ENCODE peak calls at places on chromosome 22, in eight cellular contexts. One of them, this sample, is unnamed.

GRCh38 chr22:26162961-26163360 is 6.3 kb upstream of the SEZ6L start:
- DNase-seq in endothelial cell: no peak
- DNase-seq in AG09309: no peak
- DNase-seq in WTC11: no peak
- DNase-seq in heart left ventricle: no peak
- DNase-seq in heart right ventricle: no peak
- DNase-seq in breast epithelium: no peak
- DNase-seq in A549: no peak
- DNase-seq in this sample: no peak

GRCh38 chr22:24994070-24994763 is 41.7 kb downstream of the KIAA1671 start:
- DNase-seq in WTC11: peak
- DNase-seq in endothelial cell: no peak
- DNase-seq in A549: no peak
- DNase-seq in breast epithelium: peak
- DNase-seq in heart right ventricle: no peak
- DNase-seq in AG09309: no peak
- DNase-seq in heart left ventricle: no peak
- DNase-seq in this sample: no peak

GRCh38 chr22:44127353-44127752 is 53.4 kb upstream of the PARVG start:
- DNase-seq in WTC11: no peak
- DNase-seq in AG09309: no peak
- DNase-seq in breast epithelium: no peak
- DNase-seq in endothelial cell: no peak
- DNase-seq in heart left ventricle: peak
- DNase-seq in heart right ventricle: peak
- DNase-seq in A549: no peak
- DNase-seq in this sample: no peak

GRCh38 chr22:32542332-32543019 is 67.9 kb downstream of the FBXO7 start:
- DNase-seq in WTC11: no peak
- DNase-seq in A549: no peak
- DNase-seq in endothelial cell: no peak
- DNase-seq in breast epithelium: no peak
- DNase-seq in heart right ventricle: peak
- DNase-seq in AG09309: no peak
- DNase-seq in heart left ventricle: peak
- DNase-seq in this sample: no peak

GRCh38 chr22:41001722-41002122 is 50.5 kb downstream of the RBX1 start:
- DNase-seq in heart right ventricle: no peak
- DNase-seq in endothelial cell: no peak
- DNase-seq in breast epithelium: no peak
- DNase-seq in WTC11: no peak
- DNase-seq in heart left ventricle: no peak
- DNase-seq in AG09309: peak
- DNase-seq in A549: no peak
- DNase-seq in this sample: no peak

GRCh38 chr22:46029036-46029435 is 52.1 kb upstream of the WNT7B start:
- DNase-seq in A549: no peak
- DNase-seq in heart left ventricle: no peak
- DNase-seq in breast epithelium: no peak
- DNase-seq in endothelial cell: no peak
- DNase-seq in heart right ventricle: no peak
- DNase-seq in WTC11: no peak
- DNase-seq in AG09309: no peak
- DNase-seq in this sample: no peak

GRCh38 chr22:26846645-26847044 is 189.3 kb downstream of the MIAT start:
- DNase-seq in A549: no peak
- DNase-seq in endothelial cell: no peak
- DNase-seq in heart left ventricle: no peak
- DNase-seq in WTC11: no peak
- DNase-seq in AG09309: no peak
- DNase-seq in breast epithelium: no peak
- DNase-seq in heart right ventricle: no peak
- DNase-seq in this sample: no peak

GRCh38 chr22:32204856-32205722 is at the start of gene RFPL2:
- DNase-seq in AG09309: no peak
- DNase-seq in A549: peak
- DNase-seq in WTC11: peak
- DNase-seq in heart right ventricle: no peak
- DNase-seq in breast epithelium: no peak
- DNase-seq in endothelial cell: peak
- DNase-seq in heart left ventricle: no peak
- DNase-seq in this sample: peak

GRCh38 chr22:40050258-40050657 is 55.5 kb downstream of the FAM83F start:
- DNase-seq in WTC11: no peak
- DNase-seq in A549: no peak
- DNase-seq in breast epithelium: no peak
- DNase-seq in heart right ventricle: no peak
- DNase-seq in heart left ventricle: no peak
- DNase-seq in endothelial cell: no peak
- DNase-seq in AG09309: no peak
- DNase-seq in this sample: no peak

GRCh38 chr22:23578306-23578705 is 1.8 kb downstream of the IGLL1 start:
- DNase-seq in breast epithelium: no peak
- DNase-seq in endothelial cell: no peak
- DNase-seq in WTC11: no peak
- DNase-seq in A549: no peak
- DNase-seq in heart right ventricle: no peak
- DNase-seq in heart left ventricle: peak
- DNase-seq in AG09309: no peak
- DNase-seq in this sample: no peak

GRCh38 chr22:29914165-29914564 is 31.2 kb downstream of the MTMR3 start:
- DNase-seq in WTC11: no peak
- DNase-seq in heart left ventricle: no peak
- DNase-seq in A549: no peak
- DNase-seq in AG09309: peak
- DNase-seq in endothelial cell: no peak
- DNase-seq in breast epithelium: no peak
- DNase-seq in heart right ventricle: no peak
- DNase-seq in this sample: no peak

GRCh38 chr22:44133161-44133560 is 47.6 kb upstream of the PARVG start:
- DNase-seq in breast epithelium: no peak
- DNase-seq in A549: no peak
- DNase-seq in AG09309: no peak
- DNase-seq in heart left ventricle: no peak
- DNase-seq in endothelial cell: no peak
- DNase-seq in heart right ventricle: no peak
- DNase-seq in WTC11: no peak
- DNase-seq in this sample: no peak

GRCh38 chr22:42072606-42073330 is 1.3 kb upstream of the PHETA2 start:
- DNase-seq in heart left ventricle: no peak
- DNase-seq in heart right ventricle: no peak
- DNase-seq in WTC11: no peak
- DNase-seq in A549: no peak
- DNase-seq in AG09309: no peak
- DNase-seq in endothelial cell: no peak
- DNase-seq in breast epithelium: no peak
- DNase-seq in this sample: no peak
- TF ChIP-seq CTCF in heart left ventricle: no peak
- TF ChIP-seq CTCF in heart right ventricle: no peak
- TF ChIP-seq CTCF in WTC11: no peak
- TF ChIP-seq CTCF in A549: no peak
- TF ChIP-seq CTCF in AG09309: peak
- TF ChIP-seq CTCF in endothelial cell: no peak
- TF ChIP-seq CTCF in breast epithelium: no peak
- TF ChIP-seq CTCF in this sample: no peak

DNA sequence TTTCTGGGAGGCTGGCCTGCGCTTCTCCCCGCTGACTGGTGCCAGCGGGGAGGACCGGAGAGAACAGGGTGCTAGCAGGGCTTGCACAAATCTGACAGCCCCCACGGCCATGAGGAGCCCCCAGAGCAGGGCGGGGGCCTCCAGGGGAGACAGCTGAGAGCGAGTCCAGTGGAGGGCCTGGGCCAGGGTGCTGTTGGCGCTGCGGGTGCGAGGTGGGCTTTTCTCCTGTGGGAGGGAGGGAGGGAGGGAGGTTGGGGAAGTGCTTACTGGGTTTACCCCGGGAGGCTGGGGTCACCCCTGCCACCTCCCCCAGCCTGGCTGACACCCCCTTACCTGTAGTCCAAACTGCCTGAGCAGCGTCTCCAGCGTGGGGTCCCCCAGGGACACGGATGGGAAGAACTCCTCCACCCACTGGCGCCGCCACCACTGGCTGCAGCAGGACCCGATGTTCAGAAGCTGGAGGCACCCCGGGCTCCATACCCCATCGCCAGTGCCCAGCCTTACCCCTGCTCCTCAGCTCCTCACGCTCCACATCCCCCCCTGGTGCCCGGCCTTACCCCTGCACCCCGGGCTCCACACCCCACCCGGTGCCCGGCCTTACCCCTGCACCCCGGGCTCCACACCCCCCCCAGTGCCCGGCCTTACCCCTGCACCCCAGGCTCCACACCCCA is 3.9 kb downstream of the LMF2 start:
- DNase-seq in breast epithelium: no peak
- DNase-seq in heart right ventricle: no peak
- DNase-seq in heart left ventricle: peak
- DNase-seq in AG09309: no peak
- DNase-seq in A549: no peak
- DNase-seq in WTC11: no peak
- DNase-seq in endothelial cell: no peak
- DNase-seq in this sample: no peak
- TF ChIP-seq CTCF in breast epithelium: no peak
- TF ChIP-seq CTCF in heart right ventricle: no peak
- TF ChIP-seq CTCF in heart left ventricle: no peak
- TF ChIP-seq CTCF in AG09309: peak
- TF ChIP-seq CTCF in A549: no peak
- TF ChIP-seq CTCF in WTC11: no peak
- TF ChIP-seq CTCF in endothelial cell: no peak
- TF ChIP-seq CTCF in this sample: no peak

GRCh38 chr22:17789379-17790200 is 15.3 kb upstream of the BID start:
- DNase-seq in endothelial cell: no peak
- DNase-seq in breast epithelium: no peak
- DNase-seq in heart right ventricle: no peak
- DNase-seq in WTC11: no peak
- DNase-seq in A549: no peak
- DNase-seq in heart left ventricle: no peak
- DNase-seq in AG09309: no peak
- DNase-seq in this sample: no peak

GRCh38 chr22:17791196-17791595 is 16.9 kb upstream of the BID start:
- DNase-seq in A549: no peak
- DNase-seq in heart left ventricle: no peak
- DNase-seq in AG09309: no peak
- DNase-seq in endothelial cell: no peak
- DNase-seq in breast epithelium: no peak
- DNase-seq in heart right ventricle: no peak
- DNase-seq in WTC11: no peak
- DNase-seq in this sample: no peak

GRCh38 chr22:17792854-17793434 is 18.7 kb upstream of the BID start:
- DNase-seq in heart right ventricle: no peak
- DNase-seq in WTC11: no peak
- DNase-seq in heart left ventricle: no peak
- DNase-seq in AG09309: no peak
- DNase-seq in breast epithelium: no peak
- DNase-seq in endothelial cell: no peak
- DNase-seq in A549: no peak
- DNase-seq in this sample: no peak

GRCh38 chr22:17794726-17795125 is 20.5 kb upstream of the BID start:
- DNase-seq in WTC11: no peak
- DNase-seq in heart left ventricle: no peak
- DNase-seq in endothelial cell: no peak
- DNase-seq in breast epithelium: no peak
- DNase-seq in A549: no peak
- DNase-seq in AG09309: no peak
- DNase-seq in heart right ventricle: no peak
- DNase-seq in this sample: no peak

DNA sequence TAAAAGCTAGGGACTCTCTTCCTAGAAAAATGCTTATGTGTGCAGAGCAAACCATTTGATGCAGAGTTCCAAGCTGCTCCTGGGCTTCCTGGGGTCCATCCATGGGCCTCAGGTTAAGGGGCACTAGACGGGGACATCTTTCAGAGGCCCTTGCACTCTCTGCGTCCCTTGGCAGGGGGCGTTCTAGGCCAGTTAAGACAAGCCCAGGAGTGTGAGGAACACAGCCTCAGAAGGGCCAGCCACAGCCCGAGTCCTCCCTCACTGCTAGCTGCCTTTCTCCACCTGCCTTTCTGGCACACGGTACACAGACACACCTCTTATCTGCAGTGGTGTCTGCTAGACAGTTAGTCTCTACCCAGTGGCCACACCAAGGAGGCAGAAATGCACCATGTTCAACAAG is 18.0 kb upstream of the BID start:
- DNase-seq in endothelial cell: no peak
- DNase-seq in AG09309: no peak
- DNase-seq in A549: no peak
- DNase-seq in breast epithelium: no peak
- DNase-seq in heart left ventricle: no peak
- DNase-seq in WTC11: peak
- DNase-seq in heart right ventricle: no peak
- DNase-seq in this sample: no peak
- TF ChIP-seq CTCF in endothelial cell: no peak
- TF ChIP-seq CTCF in AG09309: no peak
- TF ChIP-seq CTCF in A549: no peak
- TF ChIP-seq CTCF in breast epithelium: no peak
- TF ChIP-seq CTCF in heart left ventricle: no peak
- TF ChIP-seq CTCF in WTC11: peak
- TF ChIP-seq CTCF in heart right ventricle: no peak
- TF ChIP-seq CTCF in this sample: no peak

GRCh38 chr22:43090130-43090789 is 1.1 kb upstream of the TTLL1 start:
- DNase-seq in heart right ventricle: peak
- DNase-seq in breast epithelium: peak
- DNase-seq in AG09309: peak
- DNase-seq in heart left ventricle: no peak
- DNase-seq in WTC11: no peak
- DNase-seq in A549: peak
- DNase-seq in endothelial cell: peak
- DNase-seq in this sample: no peak

GRCh38 chr22:43092085-43092484 is 2.9 kb upstream of the TTLL1 start:
- DNase-seq in heart left ventricle: no peak
- DNase-seq in A549: no peak
- DNase-seq in heart right ventricle: no peak
- DNase-seq in AG09309: no peak
- DNase-seq in endothelial cell: no peak
- DNase-seq in WTC11: no peak
- DNase-seq in breast epithelium: no peak
- DNase-seq in this sample: no peak

GRCh38 chr22:43096420-43096819 is 7.2 kb upstream of the TTLL1 start:
- DNase-seq in heart left ventricle: no peak
- DNase-seq in AG09309: no peak
- DNase-seq in breast epithelium: no peak
- DNase-seq in WTC11: no peak
- DNase-seq in heart right ventricle: no peak
- DNase-seq in A549: no peak
- DNase-seq in endothelial cell: no peak
- DNase-seq in this sample: no peak

GRCh38 chr22:43094551-43094950 is 5.4 kb upstream of the TTLL1 start:
- DNase-seq in heart left ventricle: no peak
- DNase-seq in breast epithelium: no peak
- DNase-seq in endothelial cell: no peak
- DNase-seq in heart right ventricle: no peak
- DNase-seq in WTC11: no peak
- DNase-seq in AG09309: no peak
- DNase-seq in A549: no peak
- DNase-seq in this sample: no peak

DNA sequence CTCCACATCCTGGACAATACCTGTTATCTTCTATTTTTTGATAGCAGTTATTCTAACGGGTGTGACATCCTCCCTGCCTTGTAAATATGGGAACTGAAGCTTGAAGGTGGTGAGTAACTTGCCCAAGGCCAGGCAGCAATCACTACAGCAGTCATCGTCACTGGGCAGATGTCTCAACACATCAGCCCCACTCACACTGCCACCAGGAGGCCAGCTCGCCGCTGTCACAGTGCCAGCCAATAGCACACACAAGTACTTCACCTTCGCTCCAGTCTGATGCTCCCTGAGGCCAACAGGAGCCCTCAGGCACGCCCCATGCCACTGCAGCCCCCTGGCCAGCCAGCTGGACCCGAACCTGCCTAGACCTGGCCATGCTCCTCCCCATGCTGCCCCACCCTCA is 4.9 kb upstream of the TTLL1 start:
- DNase-seq in AG09309: no peak
- DNase-seq in heart right ventricle: peak
- DNase-seq in heart left ventricle: peak
- DNase-seq in A549: no peak
- DNase-seq in endothelial cell: no peak
- DNase-seq in WTC11: no peak
- DNase-seq in breast epithelium: no peak
- DNase-seq in this sample: no peak
- TF ChIP-seq CTCF in AG09309: no peak
- TF ChIP-seq CTCF in heart right ventricle: no peak
- TF ChIP-seq CTCF in heart left ventricle: no peak
- TF ChIP-seq CTCF in A549: no peak
- TF ChIP-seq CTCF in endothelial cell: no peak
- TF ChIP-seq CTCF in WTC11: no peak
- TF ChIP-seq CTCF in breast epithelium: no peak
- TF ChIP-seq CTCF in this sample: peak